ENCODE peak calls at places on chromosomes 2 and 18, in five cellular contexts. E is upper lobe of right lung; Z is naive thymus-derived CD4-positive, alpha-beta T cell; P is left lung; W is psoas muscle. Y is an unnamed sample.
A peak's percentile ranks its signal among the peaks of the same experiment; 100 is the strongest.

GRCh38 chr2:44420725-44421124 is 59.0 kb downstream of the CAMKMT start:
- ATAC-seq in E (no peak), Z (no peak), P (no peak), W (no peak), Y (no peak)

GRCh38 chr2:70948350-70949003 is 12.8 kb downstream of the ATP6V1B1 start:
- ATAC-seq in E (peak; percentile 97), Z (peak; percentile 96), P (peak; percentile 98), W (peak; percentile 93), Y (peak; percentile 93)

GRCh38 chr2:160126756-160127155 is 64.3 kb upstream of the PLA2R1 start:
- ATAC-seq in E (no peak), Z (no peak), P (no peak), W (no peak), Y (no peak)

GRCh38 chr2:161983010-161983651 is 90.9 kb downstream of the DPP4 start:
- ATAC-seq in E (no peak), Z (no peak), P (no peak), W (no peak), Y (no peak)

GRCh38 chr2:97914691-97915213 is 81.0 kb downstream of the TMEM131 start:
- ATAC-seq in E (no peak), Z (no peak), P (no peak), W (no peak), Y (no peak)

GRCh38 chr2:73906847-73907505 is 14.2 kb downstream of the ACTG2 start:
- ATAC-seq in E (no peak), Z (no peak), P (no peak), W (no peak), Y (no peak)

GRCh38 chr18:34773378-34773777 is 63.3 kb downstream of the DTNA start:
- ATAC-seq in E (no peak), Z (no peak), P (no peak), W (no peak), Y (no peak)

GRCh38 chr2:174571669-174572323 is 25.8 kb downstream of the WIPF1 start:
- ATAC-seq in E (no peak), Z (no peak), P (no peak), W (no peak), Y (no peak)

GRCh38 chr2:102258025-102258385 is 53.4 kb upstream of the IL1RL1 start:
- ATAC-seq in E (no peak), Z (no peak), P (no peak), W (peak; percentile 76), Y (no peak)

GRCh38 chr2:65576278-65576677 is 143.9 kb upstream of the SPRED2 start:
- ATAC-seq in E (no peak), Z (no peak), P (no peak), W (no peak), Y (no peak)

GRCh38 chr2:63663013-63663864 is 74.5 kb downstream of the MDH1 start:
- ATAC-seq in E (no peak), Z (no peak), P (no peak), W (no peak), Y (no peak)

GRCh38 chr18:21300035-21300434 is 58.0 kb downstream of the GREB1L start:
- ATAC-seq in E (no peak), Z (no peak), P (no peak), W (no peak), Y (no peak)

GRCh38 chr2:219149667-219150066 is 10.9 kb downstream of the NHEJ1 start:
- ATAC-seq in E (no peak), Z (no peak), P (peak; percentile 34), W (no peak), Y (no peak)

GRCh38 chr2:177396630-177397460 is 4.3 kb downstream of the AGPS start:
- ATAC-seq in E (no peak), Z (no peak), P (no peak), W (no peak), Y (no peak)

GRCh38 chr2:182542501-182543258 is 115.8 kb upstream of the PDE1A start:
- ATAC-seq in E (no peak), Z (no peak), P (no peak), W (no peak), Y (no peak)

GRCh38 chr2:230042195-230042594 is 26.5 kb downstream of the SLC16A14 start:
- ATAC-seq in E (no peak), Z (no peak), P (no peak), W (no peak), Y (no peak)
- H3K27ac ChIP-seq in E (no peak overlapping the region), Z (no peak overlapping the region), P (no peak overlapping the region), W (no peak overlapping the region), Y (no peak overlapping the region)

DNA sequence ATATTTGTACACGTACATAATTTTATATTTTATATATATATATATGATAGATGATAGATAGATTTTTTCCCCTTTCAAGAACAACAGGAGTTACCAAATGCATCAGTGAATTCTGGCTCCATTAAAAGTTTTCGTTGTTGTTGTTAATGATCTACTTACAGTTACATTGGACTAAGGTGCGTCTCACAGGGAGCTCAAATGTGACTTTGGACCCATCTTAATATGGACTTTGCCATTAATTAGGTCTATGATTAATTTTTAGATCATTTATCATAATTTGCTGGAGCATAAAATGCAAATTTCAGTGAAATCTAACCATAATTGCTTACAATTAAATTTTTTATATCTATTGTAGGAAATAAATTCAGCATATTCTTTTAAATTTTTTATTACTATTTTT is 261.6 kb downstream of the NRXN1 start:
- ATAC-seq in E (no peak), Z (no peak), P (no peak), W (no peak), Y (no peak)
- H3K4me1 ChIP-seq in E (no peaks in the 10 kb centered on the region), Z (no peaks in the 10 kb centered on the region), P (no peaks in the 10 kb centered on the region), W (no peaks in the 10 kb centered on the region), Y (no peaks in the 10 kb centered on the region)

GRCh38 chr2:25711641-25712369 is 38.4 kb upstream of the DTNB start:
- ATAC-seq in E (no peak), Z (no peak), P (peak; percentile 19), W (no peak), Y (no peak)
- H3K27ac ChIP-seq in E (no peak overlapping the region), Z (no peak overlapping the region), P (no peak overlapping the region), W (no peak overlapping the region), Y (no peak overlapping the region)

GRCh38 chr2:237699870-237700582 is 72.6 kb downstream of the LRRFIP1 start:
- ATAC-seq in E (no peak), Z (no peak), P (no peak), W (no peak), Y (no peak)
- H3K4me1 ChIP-seq in E (peaks cover 100% of the 10 kb centered on the region), Z (peaks cover 95% of the 10 kb centered on the region), P (peaks cover 100% of the 10 kb centered on the region), W (peaks cover 100% of the 10 kb centered on the region), Y (peaks cover 50% of the 10 kb centered on the region)

DNA sequence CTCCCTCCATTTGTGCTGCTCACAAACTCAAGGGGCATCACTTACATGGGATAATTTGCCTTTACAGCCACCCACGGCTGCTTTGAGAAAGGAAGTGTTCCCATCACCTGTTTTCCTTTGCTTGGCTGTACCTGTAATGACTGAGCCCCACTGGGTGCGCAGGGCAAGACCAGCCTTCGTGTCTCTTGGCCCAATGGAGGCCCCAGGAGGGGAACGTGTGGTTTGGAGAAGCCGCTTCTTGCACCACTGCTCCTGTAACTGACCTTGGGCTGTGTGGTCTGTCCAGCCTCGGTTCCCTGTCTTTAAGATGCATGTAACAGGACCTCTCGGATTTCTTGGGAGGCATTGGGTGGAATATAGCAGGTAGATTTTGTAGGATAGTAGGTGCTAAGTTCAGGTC is 41.1 kb downstream of the LDLRAD4 start:
- ATAC-seq in E (no peak), Z (no peak), P (no peak), W (peak; percentile 29), Y (no peak)
- H3K27ac ChIP-seq in E (no peak overlapping the region), Z (no peak overlapping the region), P (peak overlapping the region; percentile 51), W (peak overlapping the region; percentile 58), Y (peak overlapping the region; percentile 87)

DNA sequence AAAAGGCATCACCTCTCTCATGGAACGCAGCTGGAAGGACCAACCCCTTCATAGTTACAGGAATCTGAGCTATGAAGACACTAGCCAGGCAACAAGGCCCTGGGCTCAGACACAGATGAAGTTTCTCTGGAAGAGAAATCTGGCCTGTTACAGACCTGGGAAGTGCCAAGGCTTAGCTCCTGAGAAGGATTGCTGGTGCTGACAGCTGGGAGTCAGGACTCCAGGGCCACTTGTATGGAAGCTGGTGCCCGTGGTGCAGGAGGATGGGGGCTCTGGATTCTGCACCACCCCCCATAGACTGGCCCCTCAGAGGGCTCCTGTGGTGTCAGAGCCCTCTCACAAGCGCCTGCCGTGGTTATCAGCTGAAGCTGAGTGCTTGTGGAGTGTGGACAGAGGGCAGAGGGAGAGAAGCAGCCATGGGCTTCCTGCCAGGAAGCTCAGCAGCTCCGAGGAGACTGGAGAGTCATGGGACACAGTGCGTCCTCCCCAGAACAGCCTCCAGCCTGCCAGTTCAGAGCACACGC is 87.3 kb upstream of the LCLAT1 start:
- ATAC-seq in E (peak; percentile 79), Z (no peak), P (peak; percentile 83), W (peak; percentile 57), Y (peak; percentile 79)
- H3K4me1 ChIP-seq in E (peaks cover 40% of the 10 kb centered on the region), Z (peaks cover 7% of the 10 kb centered on the region), P (peaks cover 15% of the 10 kb centered on the region), W (peaks cover 9% of the 10 kb centered on the region), Y (peaks cover 38% of the 10 kb centered on the region)

GRCh38 chr18:77058186-77058847 is 74.3 kb downstream of the MBP start:
- ATAC-seq in E (no peak), Z (no peak), P (no peak), W (no peak), Y (no peak)

GRCh38 chr18:77057043-77057442 is 75.5 kb downstream of the MBP start:
- ATAC-seq in E (peak; percentile 23), Z (no peak), P (peak; percentile 53), W (peak; percentile 32), Y (no peak)

GRCh38 chr18:77054606-77055428 is 77.8 kb downstream of the MBP start:
- ATAC-seq in E (peak; percentile 88), Z (peak; percentile 89), P (peak; percentile 76), W (peak; percentile 82), Y (peak; percentile 81)

GRCh38 chr18:77055429-77056310 is 76.9 kb downstream of the MBP start:
- ATAC-seq in E (no peak), Z (no peak), P (no peak), W (peak; percentile 49), Y (no peak)

DNA sequence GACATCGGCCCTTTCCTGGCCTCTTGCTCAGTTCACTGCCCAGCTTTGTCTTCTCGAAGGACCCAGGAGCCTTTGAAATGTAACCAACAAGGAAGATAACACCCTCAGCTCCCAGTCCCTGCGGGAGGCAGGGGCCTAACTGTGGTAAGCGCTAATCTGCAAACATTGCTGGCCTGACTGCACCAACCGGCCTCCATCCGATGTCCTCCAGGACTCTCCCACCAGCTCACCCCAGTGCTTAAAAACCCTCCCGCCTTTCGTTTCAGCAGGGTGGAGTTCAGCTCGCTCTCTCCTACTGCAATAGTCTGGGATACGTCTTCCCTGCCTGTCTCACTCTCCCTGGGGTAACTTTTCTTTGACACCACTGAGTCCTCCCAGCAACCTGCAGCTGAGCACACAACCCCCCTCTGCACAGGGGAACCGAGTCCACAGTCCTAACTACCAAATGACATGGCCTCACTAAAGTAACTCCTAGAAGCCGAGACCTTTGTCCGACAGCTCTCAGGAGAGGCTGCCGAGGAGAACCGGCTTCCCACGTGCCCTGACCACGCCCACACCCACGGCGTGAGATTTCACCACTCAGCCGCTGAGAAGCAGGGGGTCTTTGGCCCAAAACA is 76.1 kb downstream of the MBP start:
- ATAC-seq in E (peak; percentile 43), Z (no peak), P (peak; percentile 55), W (no peak), Y (peak; percentile 46)
- H3K27ac ChIP-seq in E (peak overlapping the region; percentile 73), Z (peak overlapping the region; percentile 83), P (peak overlapping the region; percentile 94), W (peak overlapping the region; percentile 83), Y (peak overlapping the region; percentile 71)

Y was measured in gastroesophageal sphincter.